ENCODE peak calls at places on chromosomes 11 and 22, in eight cellular contexts. E, O, L, W, J, X, P and U are unnamed samples.

GRCh38 chr11:86202013-86202336 is 42.6 kb upstream of the EED start:
- DNase-seq in E (no peak), O (no peak), L (no peak), W (no peak), J (no peak), X (no peak), P (no peak), U (no peak)

GRCh38 chr11:66359662-66360087 is 11.9 kb downstream of the SLC29A2 start:
- DNase-seq in E (no peak), O (no peak), L (no peak), W (peak), J (no peak), X (no peak), P (no peak), U (no peak)

GRCh38 chr11:112584674-112585073 is 324.0 kb upstream of the PLET1 start:
- DNase-seq in E (no peak), O (no peak), L (peak), W (no peak), J (no peak), X (no peak), P (no peak), U (no peak)

GRCh38 chr22:40391417-40391816 is 21.0 kb downstream of the SGSM3 start:
- DNase-seq in E (no peak), O (no peak), L (no peak), W (no peak), J (no peak), X (no peak), P (no peak), U (no peak)

GRCh38 chr22:46084943-46085830 is 65.1 kb upstream of the PPARA start:
- DNase-seq in E (peak), O (peak), L (no peak), W (peak), J (peak), X (peak), P (no peak), U (no peak)

GRCh38 chr11:62449451-62449851 is 30.6 kb downstream of the SCGB1A1 start:
- DNase-seq in E (no peak), O (no peak), L (no peak), W (no peak), J (no peak), X (peak), P (no peak), U (no peak)

GRCh38 chr11:1514349-1515061 is 27.9 kb upstream of the MOB2 start:
- DNase-seq in E (peak), O (no peak), L (no peak), W (no peak), J (no peak), X (no peak), P (no peak), U (no peak)

GRCh38 chr11:76918941-76919386 is 58.2 kb downstream of the ACER3 start:
- DNase-seq in E (no peak), O (no peak), L (peak), W (peak), J (no peak), X (no peak), P (no peak), U (peak)

GRCh38 chr11:114135737-114136151 is 76.2 kb downstream of the ZBTB16 start:
- DNase-seq in E (peak), O (no peak), L (no peak), W (no peak), J (no peak), X (no peak), P (no peak), U (no peak)

GRCh38 chr11:61120099-61120864 is 18.0 kb downstream of the CD5 start:
- DNase-seq in E (no peak), O (no peak), L (no peak), W (no peak), J (no peak), X (no peak), P (no peak), U (no peak)

GRCh38 chr11:64306876-64307622 is 1.7 kb downstream of the ESRRA start:
- DNase-seq in E (no peak), O (no peak), L (no peak), W (peak), J (no peak), X (peak), P (no peak), U (no peak)

GRCh38 chr11:9566561-9567063 is 6.9 kb upstream of the WEE1 start:
- DNase-seq in E (no peak), O (no peak), L (no peak), W (no peak), J (no peak), X (no peak), P (no peak), U (no peak)

GRCh38 chr11:11612439-11612838 is 9.4 kb downstream of the GALNT18 start:
- DNase-seq in E (no peak), O (no peak), L (no peak), W (no peak), J (no peak), X (no peak), P (no peak), U (no peak)

GRCh38 chr11:38456371-38456770 is 1858.3 kb upstream of the RAG2 start:
- DNase-seq in E (no peak), O (no peak), L (no peak), W (no peak), J (no peak), X (no peak), P (no peak), U (no peak)

GRCh38 chr11:102384419-102385052 is 37.5 kb downstream of the BIRC2 start:
- DNase-seq in E (no peak), O (peak), L (no peak), W (peak), J (peak), X (no peak), P (no peak), U (no peak)

GRCh38 chr22:50085211-50085999 is at the start of gene MLC1:
- DNase-seq in E (no peak), O (no peak), L (no peak), W (peak), J (no peak), X (no peak), P (no peak), U (no peak)

GRCh38 chr22:26763633-26764295 is 106.4 kb downstream of the MIAT start:
- DNase-seq in E (peak), O (no peak), L (no peak), W (no peak), J (no peak), X (no peak), P (no peak), U (no peak)

GRCh38 chr22:46149998-46150549 is at the start of gene PPARA:
- DNase-seq in E (peak), O (peak), L (peak), W (peak), J (peak), X (peak), P (peak), U (no peak)

GRCh38 chr11:17713851-17714250 is 5.5 kb upstream of the MYOD1 start:
- DNase-seq in E (no peak), O (no peak), L (no peak), W (no peak), J (no peak), X (no peak), P (no peak), U (no peak)

GRCh38 chr22:46876357-46876934 is 114.0 kb downstream of the TBC1D22A start:
- DNase-seq in E (no peak), O (no peak), L (no peak), W (no peak), J (no peak), X (no peak), P (no peak), U (no peak)

GRCh38 chr22:17060126-17060525 is 24.7 kb upstream of the IL17RA start:
- DNase-seq in E (no peak), O (no peak), L (no peak), W (no peak), J (no peak), X (no peak), P (no peak), U (no peak)
- TF ChIP-seq CTCF in E (no peak), O (no peak), L (no peak), W (no peak), J (no peak), X (no peak), P (no peak), U (no peak)

DNA sequence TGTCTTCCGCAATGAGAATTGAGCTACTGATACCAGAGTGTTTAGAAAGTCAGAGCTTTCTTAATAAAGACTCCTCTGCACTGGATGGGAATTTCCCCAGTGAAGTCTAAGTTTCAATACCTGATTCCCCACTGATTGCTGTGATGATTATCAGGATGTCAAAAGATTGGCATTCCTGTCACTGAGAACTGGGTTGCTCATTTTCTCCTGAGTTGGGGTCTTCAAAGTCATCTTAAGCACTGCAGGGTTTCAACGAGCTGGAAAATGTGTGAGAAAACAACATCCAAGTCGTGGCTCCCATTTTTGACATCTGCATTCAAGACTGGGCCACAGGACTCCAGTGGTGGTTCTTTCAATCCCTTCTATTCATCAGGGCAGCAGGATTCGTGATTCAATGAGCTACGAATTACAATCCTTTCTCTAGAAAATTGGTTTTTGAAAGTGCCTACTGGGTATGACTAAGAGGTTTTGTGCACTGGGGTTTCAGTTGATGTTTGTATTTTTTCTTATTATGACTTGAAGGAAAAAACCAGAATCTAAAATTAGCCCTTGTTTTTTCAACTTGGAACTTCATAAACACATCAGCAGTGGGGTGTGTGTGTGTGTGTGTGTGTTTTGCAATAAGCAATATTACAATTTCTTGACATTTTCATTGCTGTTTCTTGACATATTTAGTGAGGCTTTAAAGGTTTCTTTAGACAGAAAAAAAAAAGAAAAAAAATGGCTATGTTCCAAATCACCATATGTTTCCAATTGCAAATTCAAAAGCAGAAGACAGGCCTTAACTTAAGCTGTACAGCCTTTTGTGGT is 233.0 kb downstream of the FAM76B start:
- DNase-seq in E (no peak), O (no peak), L (peak), W (no peak), J (no peak), X (no peak), P (no peak), U (peak)
- H3K4me3 ChIP-seq in E (no peak), O (no peak), L (peak), W (no peak), J (no peak), X (no peak), P (no peak), U (no peak)

GRCh38 chr11:122910775-122911174 is 28.2 kb downstream of the JHY start:
- DNase-seq in E (no peak), O (no peak), L (no peak), W (no peak), J (no peak), X (no peak), P (no peak), U (no peak)
- TF ChIP-seq CTCF in E (no peak), O (no peak), L (peak), W (no peak), J (peak), X (peak), P (no peak), U (no peak)

GRCh38 chr11:108170191-108170590 is 48.8 kb downstream of the ACAT1 start:
- DNase-seq in E (no peak), O (no peak), L (no peak), W (no peak), J (no peak), X (no peak), P (no peak), U (no peak)
- H3K4me3 ChIP-seq in E (no peak), O (no peak), L (no peak), W (no peak), J (no peak), X (no peak), P (no peak), U (no peak)

DNA sequence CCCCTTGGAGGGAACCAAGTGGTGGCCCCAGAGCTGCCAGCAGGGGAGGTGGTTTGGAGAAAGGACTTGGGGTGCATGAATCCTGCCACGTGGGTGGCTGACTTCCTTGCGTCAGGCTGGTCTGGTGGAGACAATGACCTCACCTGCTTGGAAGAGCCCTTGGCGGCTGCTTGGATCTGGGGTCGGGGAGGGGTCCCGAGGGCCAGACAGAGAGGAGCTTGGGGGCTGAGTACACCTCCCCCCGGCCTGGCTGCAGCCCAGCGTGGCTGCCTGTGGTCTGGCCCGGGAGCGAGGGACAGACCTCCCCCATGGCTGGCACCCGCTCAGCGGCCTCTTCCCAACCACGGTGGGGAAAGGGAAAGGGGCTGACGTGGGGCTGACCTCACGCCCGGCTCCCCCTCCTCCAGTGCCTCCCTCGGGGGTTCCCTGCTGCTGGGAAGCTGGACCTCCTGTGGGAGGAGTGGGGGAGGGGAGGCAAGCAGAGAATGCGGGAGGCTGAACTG is 13.8 kb downstream of the LIF start:
- DNase-seq in E (no peak), O (no peak), L (no peak), W (no peak), J (no peak), X (no peak), P (no peak), U (no peak)
- TF ChIP-seq CTCF in E (no peak), O (no peak), L (no peak), W (no peak), J (no peak), X (no peak), P (no peak), U (no peak)